ENCODE peak calls at places on chromosomes 4 and X, in eight cellular contexts. T is right lobe of liver; N is IMR-90; K is MM.1S; C is transverse colon; L is suprapubic skin; U is mammary epithelial cell; G is CD8-positive, alpha-beta memory T cell. S is an unnamed sample. For H3K27me3, the result is how much of the 10 kb centered on the place peaks cover.

GRCh38 chrX:27987862-27988646 is 6.8 kb upstream of the DCAF8L1 start:
- DNase-seq in T (no peak), N (no peak), K (no peak), C (peak), L (no peak), U (no peak), G (no peak), S (no peak)

GRCh38 chrX:13396887-13397286 is 77.0 kb upstream of the ATXN3L start:
- DNase-seq in T (no peak), N (peak), K (no peak), C (no peak), L (no peak), U (peak), G (no peak), S (no peak)

GRCh38 chr4:159508917-159509500 is 406.1 kb downstream of the RAPGEF2 start:
- DNase-seq in T (no peak), N (no peak), K (no peak), C (no peak), L (no peak), U (peak), G (no peak), S (peak)

GRCh38 chrX:49754238-49754857 is 58.6 kb upstream of the PAGE1 start:
- DNase-seq in T (no peak), N (peak), K (peak), C (peak), L (no peak), U (peak), G (peak), S (no peak)

GRCh38 chr4:145852256-145852839 is 86.3 kb downstream of the ZNF827 start:
- DNase-seq in T (no peak), N (no peak), K (no peak), C (no peak), L (no peak), U (no peak), G (no peak), S (no peak)

GRCh38 chr4:174714393-174715211 is 114.4 kb downstream of the GLRA3 start:
- DNase-seq in T (no peak), N (peak), K (peak), C (peak), L (no peak), U (peak), G (no peak), S (peak)

GRCh38 chr4:78165758-78166157 is 108.6 kb downstream of the FRAS1 start:
- DNase-seq in T (no peak), N (no peak), K (no peak), C (no peak), L (no peak), U (no peak), G (no peak), S (no peak)

GRCh38 chr4:87005690-87006461 is 71.1 kb downstream of the AFF1 start:
- DNase-seq in T (no peak), N (no peak), K (peak), C (peak), L (no peak), U (no peak), G (no peak), S (no peak)

GRCh38 chr4:52317361-52317879 is 266.3 kb downstream of the SPATA18 start:
- DNase-seq in T (no peak), N (no peak), K (no peak), C (no peak), L (no peak), U (peak), G (no peak), S (no peak)

GRCh38 chr4:139530833-139531427 is 25.1 kb downstream of the SETD7 start:
- DNase-seq in T (peak), N (no peak), K (peak), C (peak), L (no peak), U (peak), G (peak), S (no peak)

GRCh38 chr4:15132739-15133138 is 130.5 kb downstream of the CPEB2 start:
- DNase-seq in T (no peak), N (no peak), K (no peak), C (no peak), L (no peak), U (no peak), G (no peak), S (no peak)

GRCh38 chrX:24148535-24149345 is 789 bp upstream of the ZFX start:
- DNase-seq in T (no peak), N (peak), K (no peak), C (no peak), L (no peak), U (no peak), G (peak), S (no peak)

GRCh38 chrX:22060451-22060940 is 28.4 kb downstream of the PHEX start:
- DNase-seq in T (no peak), N (peak), K (no peak), C (no peak), L (no peak), U (peak), G (no peak), S (no peak)

GRCh38 chr4:181418491-181418890 is 824.7 kb upstream of the TENM3 start:
- DNase-seq in T (no peak), N (no peak), K (no peak), C (no peak), L (no peak), U (no peak), G (no peak), S (no peak)

GRCh38 chrX:130184168-130184567 is 12.4 kb downstream of the RAB33A start:
- DNase-seq in T (no peak), N (no peak), K (no peak), C (no peak), L (no peak), U (no peak), G (no peak), S (no peak)

GRCh38 chrX:17706676-17707075 is 30.6 kb upstream of the SCML1 start:
- DNase-seq in T (no peak), N (peak), K (no peak), C (no peak), L (no peak), U (peak), G (no peak), S (peak)

GRCh38 chrX:154840856-154841255 is 6.4 kb upstream of the SMIM9 start:
- DNase-seq in T (no peak), N (peak), K (peak), C (no peak), L (no peak), U (peak), G (no peak), S (no peak)

GRCh38 chr4:24510091-24510490 is 74.3 kb downstream of the DHX15 start:
- DNase-seq in T (no peak), N (peak), K (no peak), C (no peak), L (no peak), U (no peak), G (no peak), S (no peak)

DNA sequence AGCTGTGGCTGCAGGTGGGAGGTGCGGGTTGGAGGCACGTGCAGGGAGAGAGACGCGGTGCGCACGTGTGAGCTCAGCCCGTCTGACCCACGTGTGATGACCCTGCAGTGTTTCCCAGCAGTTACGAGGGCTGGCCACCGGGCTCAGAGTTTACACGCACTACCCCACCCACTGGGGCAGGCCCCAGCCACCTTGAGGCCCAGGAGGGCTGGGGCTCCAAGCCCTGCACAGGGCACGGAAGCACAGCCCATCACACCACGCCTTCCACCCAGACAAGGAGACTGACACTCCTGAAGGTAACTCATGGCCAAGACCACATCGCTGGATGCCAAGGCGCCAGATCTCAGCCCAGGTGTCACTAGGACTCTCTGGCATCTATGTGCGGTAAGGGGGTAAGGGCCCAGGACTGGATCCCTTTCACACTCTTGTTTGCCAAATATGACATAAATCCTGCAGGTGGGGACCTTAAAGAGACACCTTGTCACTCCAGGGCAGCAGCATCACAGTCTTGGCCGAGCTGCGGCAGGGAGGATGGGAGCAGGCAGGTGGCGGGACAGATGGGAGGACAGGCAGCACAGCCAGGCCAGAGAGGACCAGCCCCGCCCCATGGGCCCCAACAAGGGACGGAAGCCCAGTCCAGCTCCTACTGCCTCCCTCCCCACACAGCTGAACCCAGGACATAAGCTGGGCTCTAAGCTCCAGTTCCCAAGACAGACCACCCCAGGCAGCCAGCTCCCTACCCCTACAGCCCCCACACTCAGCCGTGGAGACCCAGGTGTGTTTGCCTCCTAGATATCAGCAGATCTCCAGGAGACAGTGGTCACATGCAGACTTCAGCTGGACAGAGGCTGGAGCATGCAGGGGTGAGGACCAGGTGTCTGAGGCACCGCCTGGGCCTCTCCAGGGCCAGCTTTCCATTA is 56.8 kb downstream of the ZFYVE28 start:
- DNase-seq in T (peak), N (no peak), K (no peak), C (no peak), L (no peak), U (no peak), G (no peak), S (no peak)
- H3K4me3 ChIP-seq in T (no peak), N (no peak), K (no peak), C (no peak), L (no peak), U (no peak), G (no peak), S (no peak)

DNA sequence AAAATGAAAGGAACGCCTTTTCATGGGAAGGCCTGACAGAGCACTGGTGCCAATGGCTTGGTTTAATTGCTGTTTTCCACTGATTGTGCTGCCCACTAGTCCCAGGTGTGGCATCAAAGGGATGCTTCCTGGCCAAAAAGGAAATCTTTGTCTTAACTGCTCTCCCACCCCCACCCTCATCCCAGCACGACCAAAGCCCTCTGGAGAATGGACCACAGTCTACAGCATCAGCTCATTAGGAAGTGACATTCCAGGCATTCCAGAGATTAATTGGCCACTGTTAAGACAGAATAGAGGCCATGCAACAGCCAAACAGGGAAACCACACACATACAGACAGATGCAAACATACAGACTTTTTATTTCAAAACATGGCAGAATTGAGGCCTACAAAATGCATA is 143.2 kb downstream of the LHFPL1 start:
- DNase-seq in T (no peak), N (no peak), K (no peak), C (no peak), L (no peak), U (no peak), G (no peak), S (no peak)
- H3K27me3 ChIP-seq in T (under half), N (under half), K (under half), C (under half), L (under half), U (under half), G (under half), S (under half)

GRCh38 chr4:119103263-119103662 is 32.4 kb upstream of the MYOZ2 start:
- DNase-seq in T (no peak), N (peak), K (no peak), C (peak), L (no peak), U (peak), G (no peak), S (peak)
- H3K4me3 ChIP-seq in T (no peak), N (no peak), K (no peak), C (no peak), L (no peak), U (no peak), G (no peak), S (no peak)

DNA sequence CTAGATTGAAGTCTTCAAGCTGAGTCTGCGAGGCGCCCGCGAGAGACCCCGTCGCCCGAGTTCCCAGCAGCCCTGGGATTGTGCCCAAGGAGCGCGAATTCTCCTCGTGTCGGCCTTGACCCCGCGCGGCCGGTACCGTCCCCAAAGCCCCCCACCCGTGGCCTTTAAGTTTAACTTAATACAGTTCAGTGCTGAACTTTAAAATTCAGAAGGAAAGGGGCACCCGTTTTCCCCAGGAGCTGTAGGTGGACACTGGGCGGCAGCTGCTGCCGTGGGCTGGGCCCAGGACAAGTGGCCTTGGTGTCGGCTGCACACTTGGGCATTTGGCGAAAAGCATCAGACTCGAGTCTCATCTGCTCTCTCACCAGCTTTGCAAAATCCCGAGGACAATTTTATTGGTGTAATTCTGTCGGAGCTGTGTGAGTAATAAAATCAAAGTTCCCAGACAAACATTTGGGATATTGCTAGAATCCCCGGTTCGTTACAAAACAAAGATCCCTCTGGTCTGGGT is 634 bp downstream of the CWH43 start:
- DNase-seq in T (no peak), N (no peak), K (no peak), C (peak), L (no peak), U (no peak), G (no peak), S (no peak)
- H3K27me3 ChIP-seq in T (under half), N (under half), K (under half), C (under half), L (under half), U (under half), G (under half), S (under half)

GRCh38 chr4:39029752-39030694 is 2.2 kb downstream of the TMEM156 start:
- DNase-seq in T (no peak), N (no peak), K (no peak), C (no peak), L (no peak), U (no peak), G (no peak), S (no peak)
- H3K4me3 ChIP-seq in T (no peak), N (no peak), K (no peak), C (no peak), L (no peak), U (no peak), G (peak), S (no peak)

GRCh38 chr4:8657381-8657776 is 64.8 kb downstream of the CPZ start:
- DNase-seq in T (no peak), N (no peak), K (no peak), C (no peak), L (peak), U (no peak), G (no peak), S (no peak)
- H3K27me3 ChIP-seq in T (under half), N (under half), K (half or more), C (under half), L (under half), U (under half), G (under half), S (under half)

GRCh38 chr4:20065952-20066351 is 185.8 kb upstream of the SLIT2 start:
- DNase-seq in T (no peak), N (no peak), K (no peak), C (no peak), L (no peak), U (no peak), G (no peak), S (no peak)

DNA sequence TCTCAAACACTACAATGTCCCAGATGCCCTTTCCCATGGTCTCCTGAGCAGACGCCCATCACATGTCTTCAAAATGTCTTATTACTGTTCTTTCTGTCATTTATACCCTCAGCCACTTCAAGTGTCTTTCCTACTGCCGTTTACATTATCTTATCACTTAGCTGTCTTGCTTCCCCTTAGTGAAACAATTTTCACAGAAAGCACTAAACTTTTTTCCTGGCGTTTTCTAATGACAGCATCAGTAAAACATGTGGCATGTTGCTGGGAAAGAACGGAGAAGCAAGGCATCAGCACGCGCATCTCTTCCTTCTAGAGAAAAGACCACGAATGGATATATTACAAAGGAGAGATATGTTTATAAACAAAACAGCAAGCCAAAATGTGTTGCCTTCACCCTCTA is 189.7 kb upstream of the SLIT2 start:
- DNase-seq in T (no peak), N (peak), K (no peak), C (no peak), L (no peak), U (no peak), G (no peak), S (no peak)
- H3K4me3 ChIP-seq in T (no peak), N (no peak), K (no peak), C (no peak), L (no peak), U (no peak), G (no peak), S (no peak)

S was measured in kidney epithelial cell.